ENCODE peak calls at places on chromosomes 7 and 10, in five cellular contexts. N is fibroblast of lung, W is lower lobe of right lung, Q is uterus, D is IMR-90. G is an unnamed sample.

GRCh38 chr7:1770331-1770730 is 100.3 kb downstream of the ELFN1 start:
- DNase-seq in N (no peak), Q (no peak), D (no peak), W (no peak), G (no peak)

GRCh38 chr10:71765176-71765906 is 8.0 kb downstream of the VSIR start:
- DNase-seq in W (no peak), Q (peak; percentile 48), D (peak; percentile 30), N (peak; percentile 21), G (no peak)

GRCh38 chr10:71266147-71266917 is 52.7 kb upstream of the SLC29A3 start:
- DNase-seq in N (peak; percentile 96), Q (peak; percentile 84), W (no peak), D (peak; percentile 90), G (no peak)

GRCh38 chr10:79077488-79078173 is 8.9 kb downstream of the ZMIZ1 start:
- DNase-seq in Q (no peak), N (no peak), W (no peak), D (no peak), G (no peak)

GRCh38 chr7:100175296-100175935 is 1.8 kb downstream of the GPC2 start:
- DNase-seq in Q (no peak), N (no peak), W (no peak), D (no peak), G (no peak)

GRCh38 chr10:1096287-1096889 is 40.2 kb downstream of the WDR37 start:
- DNase-seq in W (no peak), Q (no peak), D (no peak), N (no peak), G (no peak)

GRCh38 chr7:149245244-149245643 is 5.8 kb downstream of the ZNF212 start:
- DNase-seq in N (no peak), D (peak; percentile 62), W (no peak), Q (no peak), G (no peak)

GRCh38 chr10:30540286-30540685 is 89.3 kb downstream of the LYZL2 start:
- DNase-seq in W (no peak), D (peak; percentile 8), Q (no peak), N (no peak), G (no peak)

GRCh38 chr7:18175801-18176450 is 148.3 kb upstream of the PRPS1L1 start:
- DNase-seq in W (no peak), N (no peak), Q (no peak), D (no peak), G (no peak)

GRCh38 chr7:94907420-94908203 is at the start of gene PPP1R9A:
- DNase-seq in N (peak; percentile 17), W (peak; percentile 54), Q (peak; percentile 27), D (no peak), G (peak; percentile 63)

GRCh38 chr10:98212204-98212603 is 55.8 kb downstream of the LOXL4 start:
- DNase-seq in N (no peak), D (no peak), Q (no peak), W (no peak), G (no peak)

GRCh38 chr10:58266003-58266825 is 1.5 kb downstream of the IPMK start:
- DNase-seq in N (peak; percentile 67), W (no peak), Q (no peak), D (peak; percentile 78), G (no peak)

GRCh38 chr7:17492437-17492836 is 194.0 kb downstream of the AHR start:
- DNase-seq in Q (no peak), W (no peak), N (no peak), D (no peak), G (no peak)

GRCh38 chr7:26937956-26938623 is 73.7 kb upstream of the SKAP2 start:
- DNase-seq in Q (no peak), N (no peak), D (no peak), W (no peak), G (no peak)

GRCh38 chr7:69412331-69413146 is 185.7 kb upstream of the AUTS2 start:
- DNase-seq in Q (no peak), D (no peak), W (no peak), N (no peak), G (peak; percentile 16)

GRCh38 chr7:52289247-52289646 is 746.2 kb upstream of the POM121L12 start:
- DNase-seq in N (no peak), Q (no peak), D (no peak), W (no peak), G (no peak)

GRCh38 chr7:93117852-93118530 is at the start of gene SAMD9:
- DNase-seq in D (peak; percentile 77), Q (peak; percentile 65), N (peak; percentile 90), W (no peak), G (no peak)

GRCh38 chr7:139813141-139813540 is 15.9 kb upstream of the TBXAS1 start:
- DNase-seq in D (no peak), N (no peak), W (no peak), Q (no peak), G (no peak)

GRCh38 chr10:72310241-72310633 is 36.5 kb downstream of the DDIT4 start:
- DNase-seq in N (no peak), D (no peak), Q (no peak), W (no peak), G (peak; percentile 52)

GRCh38 chr7:1219516-1219915 is 13.2 kb upstream of the UNCX start:
- DNase-seq in D (no peak), W (no peak), Q (no peak), N (no peak), G (no peak)

GRCh38 chr10:70715853-70716795 is 43.8 kb downstream of the ADAMTS14 start:
- DNase-seq in Q (no peak), D (peak; percentile 34), N (peak; percentile 82), W (no peak), G (no peak)

GRCh38 chr7:964401-965231 is 10.1 kb upstream of the ADAP1 start:
- DNase-seq in N (peak; percentile 28), Q (peak; percentile 77), W (peak; percentile 44), D (peak; percentile 25), G (peak; percentile 45)

GRCh38 chr10:78781251-78781913 is 287.4 kb upstream of the ZMIZ1 start:
- DNase-seq in D (no peak), W (no peak), Q (peak; percentile 10), N (no peak), G (no peak)

DNA sequence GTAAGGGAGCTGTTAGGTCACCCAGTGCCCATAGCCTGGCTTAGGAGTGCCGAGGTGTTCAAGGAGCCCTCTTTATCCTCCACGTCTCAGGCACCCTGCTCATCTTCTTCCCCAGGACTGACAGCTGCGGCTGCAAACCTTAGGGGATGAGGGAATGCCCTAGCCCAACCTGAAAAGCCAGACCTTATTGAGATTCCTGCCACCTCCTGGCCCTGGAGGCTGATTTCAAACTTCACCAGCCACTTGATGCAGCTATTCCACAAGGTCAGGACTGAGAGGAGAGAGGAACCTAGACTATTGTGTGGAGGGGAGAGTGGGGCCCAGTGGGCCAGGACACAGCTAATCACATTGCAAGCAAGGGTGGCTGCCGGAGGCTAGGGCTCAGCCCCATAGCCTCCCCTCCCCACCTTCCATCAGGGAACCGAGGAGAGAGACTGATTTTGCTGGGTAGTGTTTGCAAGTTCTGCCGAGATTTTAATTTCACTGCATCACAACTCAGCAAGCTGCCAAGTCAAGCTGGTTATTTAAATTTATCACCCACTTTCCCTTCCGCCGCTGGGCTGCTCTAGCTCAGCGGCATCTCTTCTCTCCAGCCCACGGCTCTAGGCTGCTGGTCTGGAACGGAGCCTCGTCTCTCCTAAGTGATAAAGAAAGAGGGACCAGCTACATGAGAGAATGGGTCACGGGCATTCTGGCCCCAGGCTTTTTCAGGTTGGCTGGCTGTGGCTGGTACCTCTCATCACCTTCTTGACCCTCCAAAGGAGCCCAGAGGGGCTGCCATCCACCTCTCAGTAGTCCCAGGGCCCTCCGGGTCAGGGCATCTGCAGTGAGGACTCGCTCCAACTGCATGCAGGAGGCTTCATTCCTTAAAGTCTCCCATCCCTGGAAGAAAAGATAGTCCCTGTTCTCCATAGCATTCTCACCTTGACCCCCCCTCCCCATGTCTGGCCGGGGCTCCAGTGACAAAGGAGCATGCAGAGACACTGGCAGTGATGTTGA is 66.7 kb downstream of the PAX2 start:
- DNase-seq in D (no peak), Q (no peak), W (no peak), N (no peak), G (no peak)
- H3K4me1 ChIP-seq in D (no peaks in the 10 kb centered on the region), Q (no peaks in the 10 kb centered on the region), W (no peaks in the 10 kb centered on the region), N (no peaks in the 10 kb centered on the region), G (no peaks in the 10 kb centered on the region)

GRCh38 chr7:42910306-42910705 is 1.6 kb downstream of the C7orf25 start:
- DNase-seq in N (no peak), W (no peak), D (no peak), Q (no peak), G (no peak)
- H3K4me3 ChIP-seq in N (peak overlapping the region; percentile 73), W (no peak overlapping the region), D (no peak overlapping the region), Q (no peak overlapping the region), G (no peak overlapping the region)

GRCh38 chr10:123154092-123154942 is at the start of gene BUB3:
- DNase-seq in Q (peak; percentile 99), N (peak; percentile 99), D (peak; percentile 100), W (peak; percentile 99), G (peak; percentile 98)
- H3K4me1 ChIP-seq in Q (peaks cover 11% of the 10 kb centered on the region), N (peaks cover 4% of the 10 kb centered on the region), D (peaks cover 1% of the 10 kb centered on the region), W (peaks cover 42% of the 10 kb centered on the region), G (peaks cover 25% of the 10 kb centered on the region)

GRCh38 chr10:59993931-59994330 is 87.6 kb upstream of the CCDC6 start:
- DNase-seq in Q (no peak), D (no peak), N (no peak), W (no peak), G (no peak)

GRCh38 chr10:59995862-59996261 is 89.5 kb upstream of the CCDC6 start:
- DNase-seq in N (no peak), Q (no peak), D (no peak), W (no peak), G (no peak)

GRCh38 chr10:59991117-59991516 is 84.8 kb upstream of the CCDC6 start:
- DNase-seq in N (no peak), D (no peak), W (no peak), Q (no peak), G (no peak)

DNA sequence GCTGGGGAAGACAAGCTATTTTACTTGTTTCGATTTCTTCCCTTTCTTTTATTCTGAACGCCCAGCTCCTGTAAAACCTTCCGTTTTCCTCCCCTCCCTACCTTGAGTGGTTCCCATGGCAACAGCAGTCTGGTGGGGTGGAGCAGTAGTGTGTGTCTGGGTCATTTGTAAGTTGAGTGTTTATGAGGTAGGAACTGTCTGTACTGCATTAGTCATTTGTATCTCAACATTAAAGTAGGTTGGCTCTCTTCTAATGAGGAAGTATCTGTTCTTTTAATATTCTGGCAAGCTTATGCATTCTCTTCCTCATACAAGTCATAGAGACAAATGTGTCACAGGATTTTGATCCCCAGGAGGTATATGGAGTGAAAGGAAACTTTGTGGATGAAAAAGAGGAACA is 85.3 kb upstream of the CCDC6 start:
- DNase-seq in Q (peak; percentile 58), W (peak; percentile 74), D (no peak), N (peak; percentile 14), G (peak; percentile 31)
- H3K4me3 ChIP-seq in Q (no peak overlapping the region), W (peak overlapping the region; percentile 7), D (no peak overlapping the region), N (no peak overlapping the region), G (no peak overlapping the region)

GRCh38 chr7:43112088-43112940 is at the start of gene HECW1:
- DNase-seq in N (no peak), W (no peak), Q (no peak), D (no peak), G (no peak)

GRCh38 chr7:43114451-43114765 is 2.0 kb downstream of the HECW1 start:
- DNase-seq in Q (no peak), D (no peak), N (no peak), W (no peak), G (no peak)

GRCh38 chr7:43112941-43113621 is 634 bp downstream of the HECW1 start:
- DNase-seq in N (peak; percentile 63), Q (no peak), W (no peak), D (peak; percentile 49), G (peak; percentile 28)

GRCh38 chr7:43116451-43116850 is 4.0 kb downstream of the HECW1 start:
- DNase-seq in D (no peak), Q (no peak), W (no peak), N (no peak), G (no peak)

GRCh38 chr7:43113622-43114450 is 1.4 kb downstream of the HECW1 start:
- DNase-seq in D (no peak), Q (no peak), N (peak; percentile 10), W (no peak), G (no peak)
- H3K4me1 ChIP-seq in D (peaks cover 6% of the 10 kb centered on the region), Q (peaks cover 17% of the 10 kb centered on the region), N (peaks cover 3% of the 10 kb centered on the region), W (peaks cover 15% of the 10 kb centered on the region), G (no peaks in the 10 kb centered on the region)